ENCODE peak calls at places on chromosome 11, in seven cellular contexts. One of them, this sample, is unnamed.

GRCh38 chr11:17533341-17533740 is 10.9 kb downstream of the USH1C start:
- DNase-seq in CMK: no peak
- DNase-seq in activated CD4-positive, CD25-positive, alpha-beta regulatory T cell treated with anti-CD3 and anti-CD28 coated beads, Interleukin-2, amount 50 U/mL, for 72 hours: no peak
- DNase-seq in T-helper 1 cell: no peak
- DNase-seq in pons: no peak
- DNase-seq in glutamatergic neuron: no peak
- DNase-seq in body of pancreas: no peak
- DNase-seq in this sample: no peak

GRCh38 chr11:64911689-64912088 is 5.3 kb downstream of the ATG2A start:
- DNase-seq in CMK: no peak
- DNase-seq in activated CD4-positive, CD25-positive, alpha-beta regulatory T cell treated with anti-CD3 and anti-CD28 coated beads, Interleukin-2, amount 50 U/mL, for 72 hours: no peak
- DNase-seq in T-helper 1 cell: no peak
- DNase-seq in pons: no peak
- DNase-seq in glutamatergic neuron: no peak
- DNase-seq in body of pancreas: no peak
- DNase-seq in this sample: no peak

GRCh38 chr11:18063131-18063530 is 17.1 kb upstream of the TPH1 start:
- DNase-seq in CMK: no peak
- DNase-seq in activated CD4-positive, CD25-positive, alpha-beta regulatory T cell treated with anti-CD3 and anti-CD28 coated beads, Interleukin-2, amount 50 U/mL, for 72 hours: no peak
- DNase-seq in T-helper 1 cell: no peak
- DNase-seq in pons: no peak
- DNase-seq in glutamatergic neuron: no peak
- DNase-seq in body of pancreas: peak
- DNase-seq in this sample: peak

GRCh38 chr11:85759915-85760314 is 51.0 kb downstream of the SYTL2 start:
- DNase-seq in CMK: no peak
- DNase-seq in activated CD4-positive, CD25-positive, alpha-beta regulatory T cell treated with anti-CD3 and anti-CD28 coated beads, Interleukin-2, amount 50 U/mL, for 72 hours: no peak
- DNase-seq in T-helper 1 cell: no peak
- DNase-seq in pons: no peak
- DNase-seq in glutamatergic neuron: no peak
- DNase-seq in body of pancreas: no peak
- DNase-seq in this sample: no peak

GRCh38 chr11:71080239-71081097 is 171.9 kb downstream of the SHANK2 start:
- DNase-seq in CMK: peak
- DNase-seq in activated CD4-positive, CD25-positive, alpha-beta regulatory T cell treated with anti-CD3 and anti-CD28 coated beads, Interleukin-2, amount 50 U/mL, for 72 hours: peak
- DNase-seq in T-helper 1 cell: no peak
- DNase-seq in pons: peak
- DNase-seq in glutamatergic neuron: peak
- DNase-seq in body of pancreas: peak
- DNase-seq in this sample: peak

GRCh38 chr11:19110290-19110689 is 6.7 kb upstream of the ZDHHC13 start:
- DNase-seq in CMK: no peak
- DNase-seq in activated CD4-positive, CD25-positive, alpha-beta regulatory T cell treated with anti-CD3 and anti-CD28 coated beads, Interleukin-2, amount 50 U/mL, for 72 hours: no peak
- DNase-seq in T-helper 1 cell: no peak
- DNase-seq in pons: peak
- DNase-seq in glutamatergic neuron: no peak
- DNase-seq in body of pancreas: peak
- DNase-seq in this sample: no peak

GRCh38 chr11:1078191-1078601 is 3.5 kb downstream of the MUC2 start:
- DNase-seq in CMK: no peak
- DNase-seq in activated CD4-positive, CD25-positive, alpha-beta regulatory T cell treated with anti-CD3 and anti-CD28 coated beads, Interleukin-2, amount 50 U/mL, for 72 hours: peak
- DNase-seq in T-helper 1 cell: no peak
- DNase-seq in pons: no peak
- DNase-seq in glutamatergic neuron: peak
- DNase-seq in body of pancreas: peak
- DNase-seq in this sample: no peak

GRCh38 chr11:102287963-102288744 is 29.1 kb upstream of the BIRC3 start:
- DNase-seq in CMK: peak
- DNase-seq in activated CD4-positive, CD25-positive, alpha-beta regulatory T cell treated with anti-CD3 and anti-CD28 coated beads, Interleukin-2, amount 50 U/mL, for 72 hours: no peak
- DNase-seq in T-helper 1 cell: peak
- DNase-seq in pons: peak
- DNase-seq in glutamatergic neuron: no peak
- DNase-seq in body of pancreas: peak
- DNase-seq in this sample: no peak

GRCh38 chr11:73265278-73265810 is 6.8 kb upstream of the P2RY6 start:
- DNase-seq in CMK: no peak
- DNase-seq in activated CD4-positive, CD25-positive, alpha-beta regulatory T cell treated with anti-CD3 and anti-CD28 coated beads, Interleukin-2, amount 50 U/mL, for 72 hours: peak
- DNase-seq in T-helper 1 cell: no peak
- DNase-seq in pons: no peak
- DNase-seq in glutamatergic neuron: no peak
- DNase-seq in body of pancreas: no peak
- DNase-seq in this sample: no peak

GRCh38 chr11:24046731-24047130 is 450.1 kb upstream of the LUZP2 start:
- DNase-seq in CMK: no peak
- DNase-seq in activated CD4-positive, CD25-positive, alpha-beta regulatory T cell treated with anti-CD3 and anti-CD28 coated beads, Interleukin-2, amount 50 U/mL, for 72 hours: no peak
- DNase-seq in T-helper 1 cell: no peak
- DNase-seq in pons: no peak
- DNase-seq in glutamatergic neuron: no peak
- DNase-seq in body of pancreas: no peak
- DNase-seq in this sample: no peak

GRCh38 chr11:116207349-116207748 is 565.4 kb downstream of the BUD13 start:
- DNase-seq in CMK: no peak
- DNase-seq in activated CD4-positive, CD25-positive, alpha-beta regulatory T cell treated with anti-CD3 and anti-CD28 coated beads, Interleukin-2, amount 50 U/mL, for 72 hours: no peak
- DNase-seq in T-helper 1 cell: no peak
- DNase-seq in pons: no peak
- DNase-seq in glutamatergic neuron: peak
- DNase-seq in body of pancreas: no peak
- DNase-seq in this sample: no peak

GRCh38 chr11:122097419-122098001 is 18.5 kb downstream of the BLID start:
- DNase-seq in CMK: no peak
- DNase-seq in activated CD4-positive, CD25-positive, alpha-beta regulatory T cell treated with anti-CD3 and anti-CD28 coated beads, Interleukin-2, amount 50 U/mL, for 72 hours: no peak
- DNase-seq in T-helper 1 cell: no peak
- DNase-seq in pons: peak
- DNase-seq in glutamatergic neuron: no peak
- DNase-seq in body of pancreas: no peak
- DNase-seq in this sample: no peak

GRCh38 chr11:32050256-32050655 is 40.6 kb upstream of the RCN1 start:
- DNase-seq in CMK: no peak
- DNase-seq in activated CD4-positive, CD25-positive, alpha-beta regulatory T cell treated with anti-CD3 and anti-CD28 coated beads, Interleukin-2, amount 50 U/mL, for 72 hours: no peak
- DNase-seq in T-helper 1 cell: no peak
- DNase-seq in pons: no peak
- DNase-seq in glutamatergic neuron: no peak
- DNase-seq in body of pancreas: no peak
- DNase-seq in this sample: no peak

GRCh38 chr11:65546217-65546958 is 11.8 kb downstream of the LTBP3 start:
- DNase-seq in CMK: peak
- DNase-seq in activated CD4-positive, CD25-positive, alpha-beta regulatory T cell treated with anti-CD3 and anti-CD28 coated beads, Interleukin-2, amount 50 U/mL, for 72 hours: peak
- DNase-seq in T-helper 1 cell: peak
- DNase-seq in pons: no peak
- DNase-seq in glutamatergic neuron: peak
- DNase-seq in body of pancreas: peak
- DNase-seq in this sample: peak

GRCh38 chr11:95345243-95345642 is 114.2 kb upstream of the SESN3 start:
- DNase-seq in CMK: no peak
- DNase-seq in activated CD4-positive, CD25-positive, alpha-beta regulatory T cell treated with anti-CD3 and anti-CD28 coated beads, Interleukin-2, amount 50 U/mL, for 72 hours: no peak
- DNase-seq in T-helper 1 cell: no peak
- DNase-seq in pons: no peak
- DNase-seq in glutamatergic neuron: no peak
- DNase-seq in body of pancreas: no peak
- DNase-seq in this sample: no peak

This sample was measured in left colon.